ENCODE peak calls at places on chromosomes 7 and 10, in nine cellular contexts. V is heart left ventricle, Z is right atrium auricular region, W is body of pancreas, P is thoracic aorta, O is SK-N-SH, Y is psoas muscle, T is fibroblast of lung, M is tibial artery. J is an unnamed sample. For H3K4me1, the result is how much of the 10 kb centered on the place peaks cover.

GRCh38 chr10:72044417-72045041 is 43.8 kb downstream of the SPOCK2 start:
- DNase-seq in M (peak), O (peak), P (peak), Z (no peak), Y (peak), T (peak), V (no peak), W (peak), J (peak)

GRCh38 chr10:102796407-102797176 is 40.6 kb downstream of the CYP17A1 start:
- DNase-seq in O (no peak), V (peak), Y (peak), P (no peak), Z (peak), W (peak), T (peak), M (peak), J (peak)

GRCh38 chr10:71397340-71398212 is 856 bp downstream of the CDH23 start:
- DNase-seq in W (peak), Z (peak), T (no peak), O (peak), Y (peak), V (no peak), P (no peak), M (no peak), J (peak)

GRCh38 chr7:122770943-122771342 is 68.2 kb upstream of the RNF148 start:
- DNase-seq in P (no peak), V (no peak), W (no peak), M (no peak), Y (no peak), O (no peak), Z (no peak), T (no peak), J (no peak)

GRCh38 chr10:35244549-35244948 is 91.8 kb upstream of the CCNY start:
- DNase-seq in P (no peak), M (no peak), T (no peak), Z (no peak), O (no peak), V (no peak), W (no peak), Y (no peak), J (no peak)

GRCh38 chr7:51269321-51269720 is 47.3 kb downstream of the COBL start:
- DNase-seq in O (no peak), M (no peak), T (no peak), V (no peak), P (no peak), W (no peak), Z (no peak), Y (no peak), J (no peak)

GRCh38 chr10:28387141-28387540 is 84.3 kb upstream of the MPP7 start:
- DNase-seq in P (no peak), Y (no peak), V (no peak), Z (no peak), W (no peak), T (no peak), M (no peak), O (no peak), J (no peak)

GRCh38 chr10:36531621-36532020 is 593.8 kb upstream of the ANKRD30A start:
- DNase-seq in W (no peak), P (no peak), Z (no peak), O (no peak), Y (no peak), T (peak), M (no peak), V (no peak), J (no peak)

GRCh38 chr7:100516135-100516812 is 22.7 kb upstream of the AGFG2 start:
- DNase-seq in P (no peak), T (peak), V (peak), O (peak), M (peak), Y (peak), Z (peak), W (peak), J (no peak)

GRCh38 chr10:34049887-34050286 is 715.4 kb upstream of the NRP1 start:
- DNase-seq in T (peak), W (no peak), Z (peak), V (no peak), O (no peak), M (no peak), Y (no peak), P (no peak), J (no peak)

GRCh38 chr7:37510043-37510634 is 61.5 kb upstream of the ELMO1 start:
- DNase-seq in M (no peak), Y (no peak), V (no peak), O (peak), P (no peak), Z (no peak), W (no peak), T (no peak), J (no peak)

GRCh38 chr7:27242580-27243339 is at the start of gene EVX1:
- DNase-seq in M (no peak), Y (no peak), T (no peak), O (no peak), Z (no peak), W (no peak), V (no peak), P (no peak), J (no peak)

GRCh38 chr10:75716506-75716905 is 285.1 kb downstream of the LRMDA start:
- DNase-seq in P (no peak), Z (no peak), Y (no peak), T (no peak), M (no peak), W (no peak), O (no peak), V (no peak), J (no peak)

GRCh38 chr10:72121389-72121788 is 33.0 kb upstream of the SPOCK2 start:
- DNase-seq in Y (no peak), W (no peak), O (no peak), P (no peak), M (no peak), Z (no peak), T (no peak), V (no peak), J (no peak)

GRCh38 chr7:128124786-128125185 is 93.5 kb upstream of the LRRC4 start:
- DNase-seq in P (no peak), O (no peak), V (no peak), Z (no peak), T (no peak), M (no peak), Y (no peak), W (no peak), J (no peak)

GRCh38 chr7:50837965-50838364 is 55.3 kb upstream of the GRB10 start:
- DNase-seq in Z (no peak), Y (no peak), W (no peak), V (no peak), T (peak), P (no peak), M (no peak), O (no peak), J (no peak)

GRCh38 chr10:82572686-82573226 is 697.8 kb downstream of the NRG3 start:
- DNase-seq in Z (no peak), Y (no peak), V (no peak), M (no peak), O (no peak), P (no peak), W (no peak), T (no peak), J (no peak)
- H3K4me3 ChIP-seq in Z (no peak), Y (no peak), V (no peak), M (no peak), O (no peak), P (no peak), W (no peak), T (no peak), J (no peak)

GRCh38 chr10:83343676-83344075 is 795.6 kb upstream of the GHITM start:
- DNase-seq in W (no peak), Z (no peak), Y (no peak), T (peak), O (no peak), P (no peak), M (no peak), V (no peak), J (no peak)

GRCh38 chr10:83346216-83346910 is 792.9 kb upstream of the GHITM start:
- DNase-seq in T (peak), V (no peak), W (no peak), Z (no peak), M (no peak), Y (no peak), P (no peak), O (no peak), J (no peak)
- H3K27ac ChIP-seq in T (no peak), V (no peak), W (no peak), Z (no peak), M (no peak), Y (no peak), P (no peak), O (no peak), J (no peak)

GRCh38 chr7:155130493-155130892 is 60.4 kb downstream of the HTR5A start:
- DNase-seq in Y (no peak), M (no peak), Z (no peak), V (no peak), T (peak), P (no peak), W (no peak), O (no peak), J (no peak)

GRCh38 chr7:155132431-155132830 is 62.3 kb downstream of the HTR5A start:
- DNase-seq in V (no peak), T (no peak), Z (no peak), Y (no peak), W (no peak), O (no peak), P (no peak), M (no peak), J (no peak)

GRCh38 chr7:155131090-155131489 is 61.0 kb downstream of the HTR5A start:
- DNase-seq in V (no peak), T (no peak), W (no peak), M (no peak), P (no peak), Z (no peak), O (no peak), Y (no peak), J (no peak)

GRCh38 chr7:155129789-155130188 is 59.7 kb downstream of the HTR5A start:
- DNase-seq in V (no peak), W (no peak), Y (no peak), Z (no peak), T (no peak), O (no peak), P (no peak), M (no peak), J (no peak)

GRCh38 chr7:155129186-155129585 is 59.1 kb downstream of the HTR5A start:
- DNase-seq in W (no peak), V (no peak), M (no peak), Y (no peak), P (no peak), O (no peak), T (no peak), Z (no peak), J (no peak)
- H3K4me1 ChIP-seq in W (under half), V (under half), M (under half), Y (under half), P (under half), O (under half), T (under half), Z (under half), J (under half)

GRCh38 chr10:21528452-21529235 is 3.2 kb upstream of the SKIDA1 start:
- DNase-seq in Y (no peak), T (peak), Z (no peak), W (no peak), V (no peak), P (no peak), O (no peak), M (no peak), J (no peak)
- H3K4me3 ChIP-seq in Y (peak), T (peak), Z (peak), W (no peak), V (peak), P (peak), O (peak), M (peak), J (peak)

DNA sequence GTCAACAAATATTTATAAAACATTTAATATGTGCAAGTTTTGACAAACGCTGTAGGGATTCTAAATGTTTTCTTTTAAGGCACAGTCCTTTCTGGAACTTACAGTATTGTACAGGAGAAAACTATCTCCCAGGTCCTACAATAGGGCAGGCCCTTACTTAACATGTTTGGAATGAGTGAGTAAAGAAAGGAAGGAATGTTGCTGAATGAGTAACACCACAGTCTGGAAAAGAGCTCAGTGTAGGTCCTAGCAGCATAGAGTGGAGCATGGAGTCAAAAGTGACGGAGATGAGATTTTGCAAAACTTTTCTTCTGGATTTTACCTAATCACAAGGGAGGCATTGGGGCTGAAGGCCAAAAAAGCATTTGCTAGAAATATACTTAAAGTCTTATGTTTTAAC is 20.4 kb upstream of the ADD3 start:
- DNase-seq in Y (no peak), P (no peak), W (no peak), O (no peak), T (peak), V (no peak), M (no peak), Z (no peak), J (no peak)
- H3K27ac ChIP-seq in Y (no peak), P (peak), W (no peak), O (peak), T (peak), V (no peak), M (no peak), Z (no peak), J (no peak)

GRCh38 chr10:119284679-119285096 is 77.3 kb downstream of the GRK5 start:
- DNase-seq in Z (peak), V (no peak), Y (peak), O (no peak), T (no peak), P (no peak), W (no peak), M (peak), J (peak)

GRCh38 chr10:119285495-119286267 is 78.3 kb downstream of the GRK5 start:
- DNase-seq in T (no peak), M (no peak), Y (no peak), V (no peak), W (no peak), P (no peak), O (no peak), Z (no peak), J (no peak)

GRCh38 chr10:119282446-119282845 is 75.1 kb downstream of the GRK5 start:
- DNase-seq in P (no peak), Y (no peak), M (no peak), Z (no peak), T (no peak), O (no peak), V (no peak), W (no peak), J (no peak)

GRCh38 chr10:119283387-119283786 is 76.0 kb downstream of the GRK5 start:
- DNase-seq in M (no peak), Y (no peak), V (no peak), T (no peak), W (no peak), Z (no peak), O (no peak), P (no peak), J (no peak)

DNA sequence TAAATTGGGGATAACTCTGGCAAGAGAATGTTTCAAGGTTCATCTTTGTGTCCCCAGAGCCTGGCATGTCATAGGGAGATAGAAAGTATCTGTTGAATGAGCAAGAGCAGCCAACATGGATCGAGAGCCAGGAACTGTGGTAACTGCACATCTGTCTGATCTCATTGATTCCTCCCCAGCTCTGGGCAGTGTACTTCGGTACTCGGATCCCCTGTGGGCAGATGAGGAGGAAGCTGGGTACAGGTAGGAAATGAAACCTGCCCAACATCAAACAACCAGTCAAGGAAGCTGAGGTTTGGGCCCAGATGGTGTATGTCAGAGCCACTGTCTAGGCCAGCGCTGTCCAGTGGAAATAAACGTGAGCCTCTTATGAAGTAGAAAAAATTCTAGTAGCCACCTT is 76.4 kb downstream of the GRK5 start:
- DNase-seq in W (no peak), M (no peak), Z (no peak), T (no peak), P (no peak), Y (no peak), O (no peak), V (no peak), J (peak)
- H3K4me1 ChIP-seq in W (under half), M (half or more), Z (half or more), T (under half), P (half or more), Y (half or more), O (under half), V (half or more), J (half or more)

GRCh38 chr7:87877641-87878040 is 1.3 kb downstream of the DBF4 start:
- DNase-seq in Z (no peak), O (no peak), T (no peak), Y (no peak), P (no peak), W (no peak), V (no peak), M (no peak), J (no peak)
- H3K4me3 ChIP-seq in Z (peak), O (peak), T (peak), Y (peak), P (peak), W (no peak), V (peak), M (peak), J (peak)

DNA sequence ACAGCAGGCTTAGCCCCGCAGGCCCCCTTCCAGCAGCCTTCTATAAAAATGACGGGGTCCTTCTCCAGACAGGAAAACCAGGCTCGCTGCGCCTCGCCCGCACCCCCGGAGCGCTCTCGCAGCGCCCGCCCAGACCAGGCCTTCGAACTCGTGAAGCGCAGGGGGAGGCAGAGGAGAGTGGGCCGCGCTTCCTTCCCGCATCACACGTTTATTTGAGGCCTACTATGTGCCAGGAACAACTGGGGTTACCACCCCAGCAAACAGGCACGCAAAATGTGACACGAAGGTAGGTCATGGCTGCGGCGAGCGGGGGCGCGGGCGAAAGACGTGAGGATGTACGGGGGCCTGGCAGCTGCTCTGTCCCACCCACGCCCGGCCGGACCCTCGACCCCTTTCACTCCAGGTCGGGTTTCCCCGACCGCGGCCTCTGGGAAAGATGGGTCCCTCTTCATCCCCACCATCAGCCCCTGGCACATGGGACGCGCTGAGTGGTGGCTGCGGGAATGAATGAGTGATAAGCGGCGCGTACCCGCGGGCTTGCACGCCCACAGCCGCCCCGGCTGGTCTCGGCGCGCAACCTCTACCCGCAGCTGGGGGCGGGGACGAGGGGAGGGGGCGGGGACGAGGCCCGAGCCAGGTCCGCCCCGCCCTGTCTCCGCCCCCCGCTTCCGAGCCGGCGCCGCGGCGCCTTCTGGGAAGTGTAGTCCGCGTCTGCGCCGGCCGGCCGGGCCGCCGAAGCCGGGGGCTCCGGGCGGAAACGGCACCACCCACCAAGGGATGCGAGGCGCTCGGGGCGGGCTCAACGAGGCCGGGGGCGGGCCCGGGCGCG is 59.1 kb downstream of the ZNF467 start:
- DNase-seq in P (peak), T (peak), M (peak), W (peak), V (peak), O (peak), Y (peak), Z (peak), J (peak)
- H3K27ac ChIP-seq in P (no peak), T (no peak), M (peak), W (no peak), V (peak), O (peak), Y (peak), Z (peak), J (no peak)

J was measured in right cardiac atrium.